ENCODE peak calls at places on chromosome 7, in six cellular contexts. One of them, this sample, is unnamed.

GRCh38 chr7:151233111-151233701 is 923 bp downstream of the CHPF2 start:
- DNase-seq in endothelial cell: no peak
- DNase-seq in stimulated activated CD8-positive, alpha-beta memory T cell treated with anti-CD3 and anti-CD28 coated beads, Interleukin-15, amount 100 ng/mL, for 4 hours: peak
- DNase-seq in head of caudate nucleus: peak
- DNase-seq in ELR: peak
- DNase-seq in kidney: peak
- DNase-seq in this sample: peak

GRCh38 chr7:54542920-54543539 is 855 bp downstream of the VSTM2A start:
- DNase-seq in endothelial cell: peak
- DNase-seq in stimulated activated CD8-positive, alpha-beta memory T cell treated with anti-CD3 and anti-CD28 coated beads, Interleukin-15, amount 100 ng/mL, for 4 hours: no peak
- DNase-seq in head of caudate nucleus: no peak
- DNase-seq in ELR: no peak
- DNase-seq in kidney: no peak
- DNase-seq in this sample: peak

GRCh38 chr7:75915416-75916156 is 631 bp downstream of the POR start:
- DNase-seq in endothelial cell: peak
- DNase-seq in stimulated activated CD8-positive, alpha-beta memory T cell treated with anti-CD3 and anti-CD28 coated beads, Interleukin-15, amount 100 ng/mL, for 4 hours: no peak
- DNase-seq in head of caudate nucleus: peak
- DNase-seq in ELR: peak
- DNase-seq in kidney: peak
- DNase-seq in this sample: no peak

GRCh38 chr7:157235357-157236018 is 96.8 kb downstream of the UBE3C start:
- DNase-seq in endothelial cell: no peak
- DNase-seq in stimulated activated CD8-positive, alpha-beta memory T cell treated with anti-CD3 and anti-CD28 coated beads, Interleukin-15, amount 100 ng/mL, for 4 hours: no peak
- DNase-seq in head of caudate nucleus: no peak
- DNase-seq in ELR: peak
- DNase-seq in kidney: no peak
- DNase-seq in this sample: peak

GRCh38 chr7:16778479-16778878 is 24.9 kb downstream of the TSPAN13 start:
- DNase-seq in endothelial cell: no peak
- DNase-seq in stimulated activated CD8-positive, alpha-beta memory T cell treated with anti-CD3 and anti-CD28 coated beads, Interleukin-15, amount 100 ng/mL, for 4 hours: no peak
- DNase-seq in head of caudate nucleus: no peak
- DNase-seq in ELR: no peak
- DNase-seq in kidney: no peak
- DNase-seq in this sample: no peak

GRCh38 chr7:106069471-106070200 is 42.5 kb downstream of the SYPL1 start:
- DNase-seq in endothelial cell: no peak
- DNase-seq in stimulated activated CD8-positive, alpha-beta memory T cell treated with anti-CD3 and anti-CD28 coated beads, Interleukin-15, amount 100 ng/mL, for 4 hours: no peak
- DNase-seq in head of caudate nucleus: no peak
- DNase-seq in ELR: no peak
- DNase-seq in kidney: peak
- DNase-seq in this sample: no peak

GRCh38 chr7:46695045-46695708 is 774.1 kb upstream of the IGFBP3 start:
- DNase-seq in endothelial cell: no peak
- DNase-seq in stimulated activated CD8-positive, alpha-beta memory T cell treated with anti-CD3 and anti-CD28 coated beads, Interleukin-15, amount 100 ng/mL, for 4 hours: no peak
- DNase-seq in head of caudate nucleus: no peak
- DNase-seq in ELR: peak
- DNase-seq in kidney: no peak
- DNase-seq in this sample: peak

GRCh38 chr7:158388928-158389327 is 198.7 kb downstream of the PTPRN2 start:
- DNase-seq in endothelial cell: no peak
- DNase-seq in stimulated activated CD8-positive, alpha-beta memory T cell treated with anti-CD3 and anti-CD28 coated beads, Interleukin-15, amount 100 ng/mL, for 4 hours: no peak
- DNase-seq in head of caudate nucleus: no peak
- DNase-seq in ELR: no peak
- DNase-seq in kidney: no peak
- DNase-seq in this sample: no peak

GRCh38 chr7:36085096-36085495 is 68.0 kb upstream of the EEPD1 start:
- DNase-seq in endothelial cell: no peak
- DNase-seq in stimulated activated CD8-positive, alpha-beta memory T cell treated with anti-CD3 and anti-CD28 coated beads, Interleukin-15, amount 100 ng/mL, for 4 hours: no peak
- DNase-seq in head of caudate nucleus: no peak
- DNase-seq in ELR: no peak
- DNase-seq in kidney: peak
- DNase-seq in this sample: no peak

GRCh38 chr7:108875139-108875538 is 305.5 kb downstream of the DNAJB9 start:
- DNase-seq in endothelial cell: no peak
- DNase-seq in stimulated activated CD8-positive, alpha-beta memory T cell treated with anti-CD3 and anti-CD28 coated beads, Interleukin-15, amount 100 ng/mL, for 4 hours: no peak
- DNase-seq in head of caudate nucleus: no peak
- DNase-seq in ELR: peak
- DNase-seq in kidney: no peak
- DNase-seq in this sample: peak

GRCh38 chr7:69534461-69535041 is 63.7 kb upstream of the AUTS2 start:
- DNase-seq in endothelial cell: no peak
- DNase-seq in stimulated activated CD8-positive, alpha-beta memory T cell treated with anti-CD3 and anti-CD28 coated beads, Interleukin-15, amount 100 ng/mL, for 4 hours: no peak
- DNase-seq in head of caudate nucleus: no peak
- DNase-seq in ELR: no peak
- DNase-seq in kidney: no peak
- DNase-seq in this sample: no peak

GRCh38 chr7:152089183-152089582 is 63.7 kb downstream of the GALNT11 start:
- DNase-seq in endothelial cell: no peak
- DNase-seq in stimulated activated CD8-positive, alpha-beta memory T cell treated with anti-CD3 and anti-CD28 coated beads, Interleukin-15, amount 100 ng/mL, for 4 hours: no peak
- DNase-seq in head of caudate nucleus: no peak
- DNase-seq in ELR: no peak
- DNase-seq in kidney: no peak
- DNase-seq in this sample: no peak

GRCh38 chr7:137718360-137718759 is 128.4 kb downstream of the DGKI start:
- DNase-seq in endothelial cell: no peak
- DNase-seq in stimulated activated CD8-positive, alpha-beta memory T cell treated with anti-CD3 and anti-CD28 coated beads, Interleukin-15, amount 100 ng/mL, for 4 hours: no peak
- DNase-seq in head of caudate nucleus: peak
- DNase-seq in ELR: no peak
- DNase-seq in kidney: no peak
- DNase-seq in this sample: no peak

This sample was measured in astrocyte of the spinal cord.